ENCODE peak calls at places on chromosomes 5 and 9, in six cellular contexts. M is left ventricle myocardium inferior; C is heart right ventricle; F is fibroblast of lung; B is suprapubic skin; V is CD4-positive, alpha-beta T cell. J is an unnamed sample. For H3K9me3, the result is how much of the 10 kb centered on the place peaks cover.

GRCh38 chr9:99052849-99053715 is 51.8 kb upstream of the TGFBR1 start:
- DNase-seq in M (no peak), C (no peak), F (no peak), B (no peak), V (no peak), J (no peak)

GRCh38 chr5:65468633-65469032 is 13.1 kb downstream of the ADAMTS6 start:
- DNase-seq in M (no peak), C (no peak), F (no peak), B (no peak), V (no peak), J (no peak)

GRCh38 chr9:99743455-99743854 is 78.2 kb upstream of the NR4A3 start:
- DNase-seq in M (no peak), C (no peak), F (no peak), B (no peak), V (no peak), J (no peak)

GRCh38 chr5:10291736-10292135 is 16.0 kb downstream of the CMBL start:
- DNase-seq in M (no peak), C (no peak), F (no peak), B (no peak), V (no peak), J (no peak)

GRCh38 chr9:33921967-33922895 is 105.3 kb downstream of the UBE2R2 start:
- DNase-seq in M (no peak), C (no peak), F (peak), B (no peak), V (peak), J (no peak)

GRCh38 chr5:27308151-27308550 is 269.8 kb upstream of the CDH9 start:
- DNase-seq in M (no peak), C (no peak), F (no peak), B (no peak), V (no peak), J (no peak)

GRCh38 chr9:129838707-129839259 is 3.5 kb downstream of the USP20 start:
- DNase-seq in M (no peak), C (no peak), F (peak), B (no peak), V (peak), J (no peak)

GRCh38 chr9:126693428-126693931 is 79.8 kb downstream of the LMX1B start:
- DNase-seq in M (no peak), C (no peak), F (no peak), B (no peak), V (no peak), J (no peak)

DNA sequence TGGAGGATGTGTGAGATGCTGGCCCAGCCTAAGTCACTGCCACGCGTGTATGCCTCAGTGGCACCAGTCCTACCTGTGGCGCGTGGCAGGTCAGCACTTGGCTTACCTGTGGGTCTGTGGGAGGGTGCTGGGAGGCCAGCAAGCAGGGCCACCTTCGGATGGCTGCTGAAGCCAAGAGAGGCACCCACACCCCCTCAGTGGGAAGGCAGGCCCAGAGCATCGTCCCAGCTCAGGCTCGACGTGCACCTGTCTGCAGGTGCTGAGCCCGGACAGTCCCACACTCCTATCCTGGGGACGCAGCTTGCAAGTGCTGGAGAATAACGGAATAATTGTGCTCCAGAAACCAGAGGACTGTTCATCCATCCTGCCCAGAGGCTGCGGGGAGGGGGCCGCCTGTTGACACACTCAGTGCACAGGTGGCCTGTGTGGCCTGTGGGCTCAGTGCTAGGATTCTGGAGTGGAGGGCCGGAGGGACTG is 24.0 kb downstream of the NKD2 start:
- DNase-seq in M (peak), C (peak), F (no peak), B (peak), V (no peak), J (no peak)
- H3K9me3 ChIP-seq in M (under half), C (under half), F (under half), B (under half), V (under half), J (under half)

DNA sequence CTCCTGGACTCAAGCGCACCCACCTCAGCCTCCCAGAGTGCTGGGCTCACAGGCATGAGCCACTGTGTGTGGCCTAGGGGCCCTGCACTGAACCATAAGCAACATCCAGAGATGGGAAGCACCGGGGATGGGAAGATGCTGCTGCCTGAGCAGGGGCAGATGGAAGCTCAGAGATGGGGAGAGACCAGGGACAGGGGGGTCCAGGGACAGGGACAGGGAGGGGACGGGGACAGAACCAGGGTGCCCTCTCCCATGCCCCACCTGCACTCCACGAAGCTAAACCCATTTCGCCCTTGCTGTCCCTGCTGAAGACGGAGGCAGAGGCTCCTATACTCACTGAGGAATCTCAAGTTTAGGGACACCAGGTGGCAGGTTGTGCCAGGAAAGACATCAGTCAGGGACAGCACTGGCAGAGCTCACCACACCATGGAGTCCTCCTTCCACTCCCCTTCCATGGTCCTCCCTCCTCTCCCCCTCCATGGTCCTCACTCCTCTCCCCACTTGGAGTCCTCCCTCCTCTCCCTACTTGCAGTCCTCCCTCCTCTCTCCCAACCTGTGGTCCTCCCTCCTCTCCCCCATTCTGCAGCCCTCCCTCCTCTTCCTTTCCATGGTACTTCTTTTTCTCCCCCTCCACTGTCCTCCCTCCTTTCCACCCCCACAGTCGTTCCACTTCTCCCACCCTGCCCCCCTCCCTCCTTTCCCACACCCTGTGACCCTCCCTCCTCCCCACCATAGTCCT is 45.5 kb upstream of the LRRC14B start:
- DNase-seq in M (no peak), C (no peak), F (no peak), B (no peak), V (no peak), J (no peak)
- H3K9me3 ChIP-seq in M (under half), C (under half), F (under half), B (under half), V (under half), J (under half)

GRCh38 chr5:38528162-38528703 is 28.2 kb downstream of the LIFR start:
- DNase-seq in M (no peak), C (no peak), F (no peak), B (no peak), V (no peak), J (no peak)
- H3K9me3 ChIP-seq in M (under half), C (under half), F (under half), B (under half), V (under half), J (under half)

GRCh38 chr9:35142037-35142436 is 19.8 kb upstream of the UNC13B start:
- DNase-seq in M (no peak), C (no peak), F (no peak), B (no peak), V (no peak), J (no peak)
- H3K9me3 ChIP-seq in M (half or more), C (under half), F (under half), B (under half), V (under half), J (under half)

GRCh38 chr5:141371572-141372475 is 1.8 kb downstream of the PCDHGB3 start:
- DNase-seq in M (no peak), C (no peak), F (no peak), B (no peak), V (no peak), J (no peak)
- H3K9me3 ChIP-seq in M (half or more), C (half or more), F (under half), B (half or more), V (under half), J (half or more)

GRCh38 chr9:2169035-2169434 is 153.9 kb downstream of the SMARCA2 start:
- DNase-seq in M (no peak), C (no peak), F (no peak), B (no peak), V (no peak), J (no peak)

GRCh38 chr9:2173861-2174260 is 158.7 kb downstream of the SMARCA2 start:
- DNase-seq in M (no peak), C (no peak), F (no peak), B (no peak), V (no peak), J (no peak)

GRCh38 chr9:2173170-2173569 is 158.0 kb downstream of the SMARCA2 start:
- DNase-seq in M (no peak), C (no peak), F (no peak), B (no peak), V (no peak), J (no peak)

GRCh38 chr9:2174321-2174720 is 159.2 kb downstream of the SMARCA2 start:
- DNase-seq in M (no peak), C (no peak), F (no peak), B (no peak), V (no peak), J (no peak)

GRCh38 chr9:2170737-2171136 is 155.6 kb downstream of the SMARCA2 start:
- DNase-seq in M (no peak), C (no peak), F (no peak), B (no peak), V (no peak), J (no peak)
- H3K9me3 ChIP-seq in M (under half), C (under half), F (under half), B (under half), V (under half), J (under half)

DNA sequence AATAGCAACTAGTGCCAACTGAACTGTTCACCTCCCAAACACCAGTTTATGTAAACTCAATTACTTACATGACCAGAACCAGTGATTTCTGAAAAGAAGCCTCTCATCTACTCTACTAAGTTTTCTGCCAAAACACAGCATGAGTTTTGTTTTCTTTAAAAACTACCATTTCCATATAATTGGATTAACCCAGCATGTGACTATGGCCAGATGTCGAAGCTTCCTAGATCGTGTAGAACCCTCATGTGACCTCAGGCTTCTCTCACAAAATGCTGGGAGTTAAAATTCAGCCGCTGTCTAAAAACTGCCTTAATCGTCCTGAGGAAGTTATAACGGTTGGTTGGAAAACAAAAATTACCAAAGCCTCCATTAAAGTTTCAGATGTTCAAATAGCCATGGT is 303.5 kb downstream of the IRX1 start:
- DNase-seq in M (no peak), C (no peak), F (no peak), B (no peak), V (no peak), J (no peak)
- H3K9me3 ChIP-seq in M (under half), C (under half), F (under half), B (under half), V (under half), J (under half)

J was measured in ascending aorta.